ENCODE peak calls at places on chromosomes 2 and 18, in six cellular contexts. E is left ventricle myocardium inferior; C is effector memory CD4-positive, alpha-beta T cell; F is IMR-90; D is mammary epithelial cell; Y is aorta. Q is an unnamed sample.

GRCh38 chr2:18777250-18777812 is 188.0 kb upstream of the NT5C1B start:
- DNase-seq in C (no peak), E (no peak), D (no peak), Y (no peak), F (no peak), Q (no peak)

GRCh38 chr18:39198376-39198775 is 1632.8 kb upstream of the CELF4 start:
- DNase-seq in C (no peak), E (no peak), Y (no peak), D (peak), F (peak), Q (no peak)

GRCh38 chr2:173286153-173286809 is 68.4 kb upstream of the CDCA7 start:
- DNase-seq in D (no peak), E (no peak), F (no peak), Y (no peak), C (no peak), Q (no peak)

GRCh38 chr2:113178069-113178468 is 4.3 kb downstream of the PSD4 start:
- DNase-seq in Y (no peak), D (no peak), E (no peak), C (no peak), F (no peak), Q (no peak)

GRCh38 chr2:209624192-209624938 is 147.3 kb upstream of the UNC80 start:
- DNase-seq in Y (no peak), E (no peak), F (no peak), C (no peak), D (no peak), Q (no peak)

GRCh38 chr2:233002829-233003657 is 10.0 kb downstream of the NGEF start:
- DNase-seq in F (no peak), Y (peak), C (no peak), D (no peak), E (no peak), Q (no peak)

GRCh38 chr2:232628466-232629200 is 4.8 kb upstream of the EFHD1 start:
- DNase-seq in D (no peak), F (no peak), Y (no peak), E (peak), C (no peak), Q (no peak)

GRCh38 chr2:159290289-159290907 is 3.9 kb upstream of the WDSUB1 start:
- DNase-seq in Y (no peak), C (no peak), D (peak), F (peak), E (no peak), Q (peak)

GRCh38 chr2:1638281-1638860 is 105.9 kb downstream of the PXDN start:
- DNase-seq in Y (no peak), F (no peak), E (no peak), D (peak), C (no peak), Q (no peak)

GRCh38 chr2:143717532-143718168 is 588.4 kb downstream of the ARHGAP15 start:
- DNase-seq in Y (peak), D (no peak), F (peak), E (no peak), C (no peak), Q (no peak)
- H3K4me3 ChIP-seq in Y (no peak), D (no peak), F (peak), E (peak), C (no peak), Q (no peak)

DNA sequence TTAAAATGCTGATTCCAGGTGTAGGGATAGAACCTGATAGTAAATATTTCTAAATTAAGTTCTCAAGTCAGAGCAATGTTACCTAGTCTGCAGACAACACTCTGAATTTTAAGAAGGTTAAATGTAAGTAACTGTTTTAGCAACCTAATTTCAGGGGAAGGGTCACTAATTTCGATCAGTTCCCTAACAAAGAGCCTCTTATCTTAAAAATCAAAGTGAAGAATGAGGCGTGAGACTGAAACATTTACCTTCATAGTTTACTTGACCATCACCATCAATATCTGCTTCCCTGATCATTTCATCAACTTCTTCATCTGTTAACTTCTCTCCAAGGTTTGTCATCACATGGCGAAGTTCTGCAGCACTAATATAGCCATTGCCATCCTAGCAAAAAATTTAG is 6.4 kb upstream of the STPG4 start:
- DNase-seq in F (no peak), Y (no peak), C (no peak), D (no peak), E (no peak), Q (no peak)
- H3K27ac ChIP-seq in F (no peak), Y (no peak), C (no peak), D (no peak), E (no peak), Q (no peak)

DNA sequence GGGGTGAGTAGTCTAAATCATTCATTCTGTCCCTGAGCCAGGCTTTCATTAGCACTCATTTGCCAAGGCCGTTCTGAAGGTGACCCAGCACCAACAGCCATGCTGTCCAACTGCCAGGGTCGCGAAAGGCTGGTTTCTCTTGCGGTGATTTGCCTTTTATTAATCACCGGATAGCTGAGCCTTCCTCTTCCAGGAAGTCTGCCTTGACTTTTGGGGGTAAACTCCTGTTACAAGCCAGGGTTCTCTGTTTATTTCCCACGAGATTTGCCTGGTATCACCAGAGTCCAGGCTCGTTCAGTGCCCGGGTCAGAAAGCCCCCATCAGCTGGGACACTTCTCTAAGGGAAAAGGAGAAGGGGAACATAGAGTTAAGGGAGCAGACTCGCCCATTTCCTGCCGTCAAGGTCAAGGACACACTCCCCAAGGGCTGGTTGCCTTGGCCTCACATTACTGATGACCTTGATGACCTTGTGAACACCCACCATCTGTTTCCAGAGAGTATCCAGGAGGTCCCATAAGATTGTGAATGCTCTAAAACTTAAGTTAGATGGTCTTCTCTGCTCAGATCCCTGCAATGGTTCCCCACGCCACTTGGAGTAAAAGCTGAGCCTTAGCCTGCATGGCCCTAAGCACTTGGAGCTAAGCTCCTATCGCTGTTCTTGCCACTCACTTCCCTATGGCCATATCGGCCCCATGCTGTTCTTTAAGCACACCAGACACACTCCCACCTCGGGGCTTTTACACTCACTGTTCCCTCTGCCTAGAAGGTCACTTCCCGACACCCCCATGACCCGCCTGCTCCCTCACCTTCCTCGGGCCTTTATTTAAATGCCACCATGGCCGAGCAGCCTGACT is 118.0 kb upstream of the STPG4 start:
- DNase-seq in E (no peak), Y (no peak), D (no peak), C (no peak), F (no peak), Q (no peak)
- H3K4me3 ChIP-seq in E (peak), Y (no peak), D (no peak), C (no peak), F (no peak), Q (peak)

GRCh38 chr2:236114959-236115358 is 53.2 kb downstream of the GBX2 start:
- DNase-seq in D (no peak), Y (peak), E (no peak), C (no peak), F (no peak), Q (no peak)

GRCh38 chr2:236119003-236119402 is 49.2 kb downstream of the GBX2 start:
- DNase-seq in F (no peak), Y (peak), D (no peak), C (no peak), E (no peak), Q (no peak)

GRCh38 chr2:236117861-236118269 is 50.3 kb downstream of the GBX2 start:
- DNase-seq in E (no peak), D (no peak), Y (peak), F (no peak), C (no peak), Q (no peak)

GRCh38 chr2:236119476-236119875 is 48.7 kb downstream of the GBX2 start:
- DNase-seq in Y (peak), D (no peak), F (no peak), C (no peak), E (no peak), Q (no peak)

GRCh38 chr2:236117396-236117795 is 50.8 kb downstream of the GBX2 start:
- DNase-seq in D (peak), C (no peak), F (no peak), Y (no peak), E (no peak), Q (no peak)
- H3K27ac ChIP-seq in D (no peak), C (no peak), F (no peak), Y (no peak), E (no peak), Q (no peak)

GRCh38 chr2:3434654-3435053 is 55.2 kb downstream of the TRAPPC12 start:
- DNase-seq in D (no peak), F (no peak), E (no peak), Y (no peak), C (no peak), Q (no peak)
- H3K4me3 ChIP-seq in D (no peak), F (no peak), E (no peak), Y (no peak), C (no peak), Q (no peak)

GRCh38 chr18:59623456-59624383 is 73.5 kb downstream of the CCBE1 start:
- DNase-seq in E (no peak), Y (no peak), D (peak), C (no peak), F (peak), Q (no peak)
- H3K27ac ChIP-seq in E (peak), Y (no peak), D (no peak), C (no peak), F (peak), Q (no peak)

DNA sequence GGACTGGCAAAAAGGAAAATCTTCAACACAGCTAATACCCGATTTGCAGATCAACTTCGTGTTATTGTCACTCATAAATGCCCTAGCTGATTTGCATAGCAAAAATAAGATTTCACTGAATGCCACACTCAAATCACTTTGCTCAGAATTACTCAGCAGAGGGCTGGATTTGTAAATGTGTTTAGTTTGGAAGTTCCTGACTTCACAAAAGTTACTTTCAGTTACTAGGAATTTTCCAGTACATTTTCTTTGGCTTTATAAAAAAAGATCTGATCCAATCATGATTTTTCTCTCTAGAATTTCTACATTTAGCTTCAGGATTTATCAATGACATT is 433.3 kb upstream of the ID2 start:
- DNase-seq in E (no peak), C (no peak), F (peak), Y (no peak), D (no peak), Q (no peak)
- H3K4me3 ChIP-seq in E (peak), C (no peak), F (no peak), Y (no peak), D (no peak), Q (no peak)

GRCh38 chr18:49447810-49448745 is 12.4 kb downstream of the DYM start:
- DNase-seq in D (peak), C (no peak), F (peak), Y (no peak), E (no peak), Q (peak)

GRCh38 chr18:49444599-49444998 is 15.8 kb downstream of the DYM start:
- DNase-seq in E (no peak), F (no peak), Y (no peak), C (no peak), D (no peak), Q (no peak)

GRCh38 chr18:49443837-49444236 is 16.6 kb downstream of the DYM start:
- DNase-seq in F (no peak), D (no peak), C (no peak), Y (no peak), E (no peak), Q (no peak)

GRCh38 chr18:49441338-49441938 is 19.0 kb downstream of the DYM start:
- DNase-seq in E (no peak), D (no peak), F (no peak), C (no peak), Y (no peak), Q (no peak)

DNA sequence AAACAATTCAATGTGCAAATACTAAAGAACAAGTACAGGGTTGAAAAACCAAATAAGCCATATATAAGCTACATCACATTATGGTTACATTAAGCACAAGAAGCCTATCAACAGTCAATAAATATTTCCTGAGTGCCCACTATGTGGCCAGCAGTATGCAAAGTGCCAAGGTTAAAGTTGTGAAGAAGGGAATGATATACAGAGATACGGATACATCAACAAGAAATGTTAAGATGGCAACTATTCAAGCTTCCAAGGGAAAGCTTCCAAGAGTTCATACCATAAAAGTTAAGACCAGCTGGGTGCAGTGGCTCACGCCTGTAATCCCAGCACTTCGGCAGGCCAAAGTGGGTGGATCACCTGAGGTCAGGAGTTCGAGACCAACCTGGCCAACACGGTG is 14.0 kb downstream of the DYM start:
- DNase-seq in D (no peak), Y (no peak), F (peak), C (no peak), E (no peak), Q (no peak)
- H3K27ac ChIP-seq in D (no peak), Y (no peak), F (no peak), C (no peak), E (no peak), Q (no peak)

DNA sequence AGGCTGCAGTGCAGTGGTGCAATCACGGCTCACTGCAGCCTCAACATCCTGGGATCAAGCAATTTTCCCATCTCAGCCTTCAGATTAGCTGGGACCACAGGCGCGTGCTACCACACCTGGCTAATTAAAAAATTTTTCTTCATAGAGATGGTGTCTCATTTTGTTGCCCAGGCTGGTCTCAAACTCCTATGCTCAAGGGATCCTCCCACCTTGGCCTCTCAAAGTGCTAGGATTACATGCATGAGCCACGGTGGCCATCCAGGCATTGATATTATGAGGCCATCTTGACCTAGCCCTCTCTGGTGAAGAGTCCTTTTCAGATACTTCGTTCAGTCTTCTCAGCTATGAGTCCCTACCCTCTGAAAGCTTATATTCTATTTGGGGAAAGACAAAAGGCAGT is 1.1 kb upstream of the CASP8 start:
- DNase-seq in Y (no peak), E (no peak), C (no peak), D (no peak), F (no peak), Q (peak)
- H3K4me3 ChIP-seq in Y (peak), E (peak), C (peak), D (peak), F (no peak), Q (peak)

GRCh38 chr2:15166878-15167277 is 394.3 kb downstream of the NBAS start:
- DNase-seq in F (no peak), C (no peak), Y (no peak), E (no peak), D (no peak), Q (no peak)

GRCh38 chr2:15170068-15170775 is 390.9 kb downstream of the NBAS start:
- DNase-seq in D (no peak), Y (no peak), E (no peak), F (no peak), C (no peak), Q (no peak)

GRCh38 chr2:15172825-15173224 is 388.3 kb downstream of the NBAS start:
- DNase-seq in D (no peak), E (no peak), C (no peak), F (no peak), Y (no peak), Q (no peak)

GRCh38 chr2:15168116-15168515 is 393.0 kb downstream of the NBAS start:
- DNase-seq in E (no peak), C (no peak), Y (no peak), F (no peak), D (no peak), Q (no peak)

DNA sequence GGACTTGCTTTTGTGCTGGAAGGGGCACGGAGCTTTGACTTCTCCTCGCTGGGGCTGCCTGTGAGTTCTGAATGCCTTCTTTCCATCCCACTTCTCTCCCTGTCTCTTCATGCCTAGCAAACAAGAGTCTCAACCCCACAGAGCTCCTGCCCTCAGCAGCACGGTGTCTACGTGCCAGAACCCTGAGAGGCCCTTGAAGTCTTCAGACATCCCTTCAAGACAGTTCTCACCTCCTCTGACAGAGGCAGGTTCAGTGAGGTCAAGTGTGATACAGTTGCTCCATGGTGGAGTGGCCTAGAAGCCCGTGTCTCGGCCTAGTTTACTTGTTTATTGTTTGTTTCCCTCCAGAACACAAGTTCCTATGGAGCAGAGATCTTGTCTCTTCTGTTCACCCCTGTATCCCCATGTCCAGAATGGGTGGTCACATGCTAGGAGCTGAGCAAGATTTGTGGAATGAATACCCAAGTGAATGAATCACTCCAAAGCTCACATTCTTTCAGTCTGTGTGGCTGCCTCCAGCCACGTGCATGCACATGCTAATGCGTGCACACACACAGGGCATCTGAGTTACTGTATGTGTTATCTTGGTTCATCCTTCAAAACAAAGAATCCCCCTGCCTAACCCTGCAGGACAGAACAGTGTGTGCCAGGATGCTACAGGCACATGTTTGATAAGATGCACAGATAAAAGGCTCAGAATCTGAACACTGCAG is 391.7 kb downstream of the NBAS start:
- DNase-seq in E (no peak), F (peak), Y (no peak), C (no peak), D (peak), Q (no peak)
- H3K27ac ChIP-seq in E (peak), F (peak), Y (no peak), C (no peak), D (peak), Q (no peak)